ENCODE peak calls at places on chromosomes 1 and 21, in five cellular contexts. One of them, this sample, is unnamed.

GRCh38 chr1:230498704-230499103 is 72.6 kb upstream of the PGBD5 start:
- DNase-seq in K562: no peak
- DNase-seq in fibroblast of lung: no peak
- DNase-seq in mesothelial cell of epicardium: no peak
- DNase-seq in LNCaP clone FGC: peak
- DNase-seq in this sample: no peak

GRCh38 chr1:38991638-38992449 is 768 bp downstream of the AKIRIN1 start:
- DNase-seq in LNCaP clone FGC: no peak
- DNase-seq in K562: no peak
- DNase-seq in mesothelial cell of epicardium: peak
- DNase-seq in fibroblast of lung: peak
- DNase-seq in this sample: peak

GRCh38 chr21:36549470-36549869 is 69.5 kb upstream of the CLDN14 start:
- DNase-seq in mesothelial cell of epicardium: no peak
- DNase-seq in LNCaP clone FGC: no peak
- DNase-seq in K562: no peak
- DNase-seq in fibroblast of lung: no peak
- DNase-seq in this sample: no peak

GRCh38 chr1:47569681-47570470 is 132.0 kb downstream of the FOXD2 start:
- DNase-seq in K562: no peak
- DNase-seq in LNCaP clone FGC: peak
- DNase-seq in fibroblast of lung: peak
- DNase-seq in mesothelial cell of epicardium: no peak
- DNase-seq in this sample: peak

GRCh38 chr1:12528021-12528852 is 89.8 kb downstream of the DHRS3 start:
- DNase-seq in LNCaP clone FGC: peak
- DNase-seq in K562: peak
- DNase-seq in fibroblast of lung: peak
- DNase-seq in mesothelial cell of epicardium: no peak
- DNase-seq in this sample: peak

GRCh38 chr1:242212401-242212800 is 213.5 kb upstream of the MAP1LC3C start:
- DNase-seq in fibroblast of lung: no peak
- DNase-seq in mesothelial cell of epicardium: no peak
- DNase-seq in K562: no peak
- DNase-seq in LNCaP clone FGC: no peak
- DNase-seq in this sample: no peak

GRCh38 chr1:161676958-161677689 is 14.2 kb downstream of the FCGR2B start:
- DNase-seq in fibroblast of lung: no peak
- DNase-seq in K562: no peak
- DNase-seq in mesothelial cell of epicardium: no peak
- DNase-seq in LNCaP clone FGC: no peak
- DNase-seq in this sample: no peak

GRCh38 chr1:88001460-88001859 is 672.8 kb downstream of the LMO4 start:
- DNase-seq in K562: no peak
- DNase-seq in mesothelial cell of epicardium: no peak
- DNase-seq in fibroblast of lung: peak
- DNase-seq in LNCaP clone FGC: no peak
- DNase-seq in this sample: peak

GRCh38 chr1:158095737-158096335 is 84.9 kb upstream of the CD1D start:
- DNase-seq in K562: peak
- DNase-seq in mesothelial cell of epicardium: no peak
- DNase-seq in fibroblast of lung: no peak
- DNase-seq in LNCaP clone FGC: no peak
- DNase-seq in this sample: no peak

GRCh38 chr1:207309775-207310273 is 11.7 kb upstream of the CD55 start:
- DNase-seq in K562: no peak
- DNase-seq in LNCaP clone FGC: no peak
- DNase-seq in fibroblast of lung: peak
- DNase-seq in mesothelial cell of epicardium: no peak
- DNase-seq in this sample: peak

GRCh38 chr1:37391181-37391949 is 83.0 kb upstream of the ZC3H12A start:
- DNase-seq in K562: no peak
- DNase-seq in mesothelial cell of epicardium: no peak
- DNase-seq in fibroblast of lung: no peak
- DNase-seq in LNCaP clone FGC: no peak
- DNase-seq in this sample: no peak

GRCh38 chr1:184050631-184051030 is 899 bp upstream of the TSEN15 start:
- DNase-seq in LNCaP clone FGC: no peak
- DNase-seq in K562: no peak
- DNase-seq in mesothelial cell of epicardium: no peak
- DNase-seq in fibroblast of lung: no peak
- DNase-seq in this sample: peak

GRCh38 chr1:28199328-28200233 is 23.1 kb upstream of the PTAFR start:
- DNase-seq in LNCaP clone FGC: no peak
- DNase-seq in mesothelial cell of epicardium: no peak
- DNase-seq in K562: no peak
- DNase-seq in fibroblast of lung: no peak
- DNase-seq in this sample: no peak

GRCh38 chr1:12477936-12478611 is 139.9 kb downstream of the DHRS3 start:
- DNase-seq in mesothelial cell of epicardium: peak
- DNase-seq in LNCaP clone FGC: peak
- DNase-seq in fibroblast of lung: peak
- DNase-seq in K562: peak
- DNase-seq in this sample: peak

GRCh38 chr1:147598631-147599361 is 57.5 kb downstream of the BCL9 start:
- DNase-seq in mesothelial cell of epicardium: peak
- DNase-seq in fibroblast of lung: peak
- DNase-seq in K562: peak
- DNase-seq in LNCaP clone FGC: no peak
- DNase-seq in this sample: no peak

GRCh38 chr1:205519541-205520131 is 15.2 kb downstream of the CDK18 start:
- DNase-seq in mesothelial cell of epicardium: no peak
- DNase-seq in fibroblast of lung: no peak
- DNase-seq in K562: no peak
- DNase-seq in LNCaP clone FGC: no peak
- DNase-seq in this sample: no peak

GRCh38 chr1:113058861-113059441 is 14.0 kb upstream of the LRIG2 start:
- DNase-seq in K562: no peak
- DNase-seq in LNCaP clone FGC: no peak
- DNase-seq in mesothelial cell of epicardium: no peak
- DNase-seq in fibroblast of lung: no peak
- DNase-seq in this sample: no peak

GRCh38 chr1:53073899-53074311 is 11.9 kb downstream of the PODN start:
- DNase-seq in K562: no peak
- DNase-seq in mesothelial cell of epicardium: no peak
- DNase-seq in fibroblast of lung: no peak
- DNase-seq in LNCaP clone FGC: no peak
- DNase-seq in this sample: no peak

GRCh38 chr1:14511281-14511680 is 87.2 kb upstream of the KAZN start:
- DNase-seq in K562: no peak
- DNase-seq in fibroblast of lung: no peak
- DNase-seq in LNCaP clone FGC: no peak
- DNase-seq in mesothelial cell of epicardium: no peak
- DNase-seq in this sample: no peak

GRCh38 chr1:218869276-218869675 is 304.4 kb upstream of the LYPLAL1 start:
- DNase-seq in fibroblast of lung: peak
- DNase-seq in mesothelial cell of epicardium: no peak
- DNase-seq in K562: no peak
- DNase-seq in LNCaP clone FGC: no peak
- DNase-seq in this sample: no peak

DNA sequence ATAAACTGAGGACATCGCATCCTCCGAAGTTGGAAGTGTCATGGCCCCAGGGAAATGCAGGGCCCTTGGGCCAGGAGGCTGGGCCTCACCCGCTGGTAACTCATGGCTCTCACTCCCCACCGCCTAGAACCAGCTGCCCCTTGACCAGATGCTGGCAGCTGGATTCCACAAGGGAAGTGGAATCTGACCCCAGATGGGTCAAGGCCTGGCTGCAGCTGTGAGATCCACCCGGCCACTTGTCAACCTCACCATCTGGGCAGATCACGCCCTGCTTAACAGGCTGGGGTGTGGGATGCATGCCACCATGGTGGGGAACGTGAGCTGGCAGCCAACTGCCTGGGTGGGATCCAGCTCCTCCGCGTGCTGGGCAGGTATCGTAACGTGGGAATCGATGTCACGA is 25.5 kb downstream of the KCNAB2 start:
- DNase-seq in fibroblast of lung: no peak
- DNase-seq in mesothelial cell of epicardium: no peak
- DNase-seq in K562: no peak
- DNase-seq in LNCaP clone FGC: no peak
- DNase-seq in this sample: no peak
- TF ChIP-seq CTCF in fibroblast of lung: no peak
- TF ChIP-seq CTCF in mesothelial cell of epicardium: no peak
- TF ChIP-seq CTCF in K562: no peak
- TF ChIP-seq CTCF in LNCaP clone FGC: no peak
- TF ChIP-seq CTCF in this sample: no peak

GRCh38 chr21:26943916-26944315 is 23.0 kb downstream of the ADAMTS5 start:
- DNase-seq in LNCaP clone FGC: no peak
- DNase-seq in K562: no peak
- DNase-seq in fibroblast of lung: no peak
- DNase-seq in mesothelial cell of epicardium: no peak
- DNase-seq in this sample: no peak

GRCh38 chr21:26941436-26941835 is 25.5 kb downstream of the ADAMTS5 start:
- DNase-seq in K562: no peak
- DNase-seq in LNCaP clone FGC: no peak
- DNase-seq in fibroblast of lung: peak
- DNase-seq in mesothelial cell of epicardium: no peak
- DNase-seq in this sample: peak

GRCh38 chr21:26934383-26934782 is 32.5 kb downstream of the ADAMTS5 start:
- DNase-seq in mesothelial cell of epicardium: no peak
- DNase-seq in K562: no peak
- DNase-seq in fibroblast of lung: no peak
- DNase-seq in LNCaP clone FGC: no peak
- DNase-seq in this sample: no peak

DNA sequence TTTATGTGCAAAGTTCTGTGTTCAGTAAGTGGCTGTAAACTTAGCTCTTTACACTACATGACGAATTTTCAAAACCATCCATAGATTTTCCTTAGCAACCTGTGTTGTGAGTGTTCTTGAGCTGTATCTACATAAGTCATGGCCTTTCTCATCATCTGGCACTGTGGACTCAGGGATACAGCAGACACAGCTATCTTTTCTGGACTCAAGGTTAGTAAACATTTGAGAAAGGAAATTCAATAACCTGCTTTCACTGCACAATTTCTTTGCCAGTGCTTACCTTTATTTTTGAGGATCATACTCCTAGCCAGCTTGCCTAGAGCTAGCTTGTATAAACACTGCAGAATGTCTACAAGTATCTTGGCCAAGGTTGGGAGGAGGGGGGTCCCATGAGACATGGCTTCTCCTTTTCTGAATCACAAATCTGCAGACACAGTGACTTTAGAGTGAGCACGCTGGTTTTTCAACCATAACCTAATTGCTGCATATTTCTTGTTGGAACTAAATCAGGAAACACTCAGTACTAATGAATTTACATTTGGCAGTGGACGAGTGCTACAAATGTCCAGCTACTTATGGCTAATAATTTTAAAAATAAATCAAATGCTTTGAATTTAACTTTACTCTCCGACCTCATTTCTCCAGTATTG is 27.2 kb downstream of the ADAMTS5 start:
- DNase-seq in LNCaP clone FGC: peak
- DNase-seq in fibroblast of lung: peak
- DNase-seq in mesothelial cell of epicardium: no peak
- DNase-seq in K562: no peak
- DNase-seq in this sample: peak
- TF ChIP-seq CTCF in LNCaP clone FGC: no peak
- TF ChIP-seq CTCF in fibroblast of lung: no peak
- TF ChIP-seq CTCF in mesothelial cell of epicardium: no peak
- TF ChIP-seq CTCF in K562: no peak
- TF ChIP-seq CTCF in this sample: no peak

GRCh38 chr1:214281902-214282695 is 1.1 kb downstream of the SMYD2 start:
- DNase-seq in LNCaP clone FGC: no peak
- DNase-seq in fibroblast of lung: peak
- DNase-seq in mesothelial cell of epicardium: no peak
- DNase-seq in K562: peak
- DNase-seq in this sample: peak
- TF ChIP-seq CTCF in LNCaP clone FGC: no peak
- TF ChIP-seq CTCF in fibroblast of lung: no peak
- TF ChIP-seq CTCF in mesothelial cell of epicardium: no peak
- TF ChIP-seq CTCF in K562: no peak
- TF ChIP-seq CTCF in this sample: no peak

GRCh38 chr1:111738133-111738435 is 1.1 kb downstream of the INKA2 start:
- DNase-seq in fibroblast of lung: no peak
- DNase-seq in K562: no peak
- DNase-seq in LNCaP clone FGC: no peak
- DNase-seq in mesothelial cell of epicardium: no peak
- DNase-seq in this sample: no peak

GRCh38 chr1:111737216-111738132 is 1.7 kb downstream of the INKA2 start:
- DNase-seq in K562: no peak
- DNase-seq in mesothelial cell of epicardium: no peak
- DNase-seq in fibroblast of lung: no peak
- DNase-seq in LNCaP clone FGC: no peak
- DNase-seq in this sample: no peak

GRCh38 chr1:111738436-111739221 is 566 bp downstream of the INKA2 start:
- DNase-seq in K562: peak
- DNase-seq in mesothelial cell of epicardium: no peak
- DNase-seq in LNCaP clone FGC: peak
- DNase-seq in fibroblast of lung: peak
- DNase-seq in this sample: peak

GRCh38 chr1:111739222-111739983 is at the start of gene INKA2:
- DNase-seq in fibroblast of lung: peak
- DNase-seq in LNCaP clone FGC: peak
- DNase-seq in K562: peak
- DNase-seq in mesothelial cell of epicardium: peak
- DNase-seq in this sample: peak

DNA sequence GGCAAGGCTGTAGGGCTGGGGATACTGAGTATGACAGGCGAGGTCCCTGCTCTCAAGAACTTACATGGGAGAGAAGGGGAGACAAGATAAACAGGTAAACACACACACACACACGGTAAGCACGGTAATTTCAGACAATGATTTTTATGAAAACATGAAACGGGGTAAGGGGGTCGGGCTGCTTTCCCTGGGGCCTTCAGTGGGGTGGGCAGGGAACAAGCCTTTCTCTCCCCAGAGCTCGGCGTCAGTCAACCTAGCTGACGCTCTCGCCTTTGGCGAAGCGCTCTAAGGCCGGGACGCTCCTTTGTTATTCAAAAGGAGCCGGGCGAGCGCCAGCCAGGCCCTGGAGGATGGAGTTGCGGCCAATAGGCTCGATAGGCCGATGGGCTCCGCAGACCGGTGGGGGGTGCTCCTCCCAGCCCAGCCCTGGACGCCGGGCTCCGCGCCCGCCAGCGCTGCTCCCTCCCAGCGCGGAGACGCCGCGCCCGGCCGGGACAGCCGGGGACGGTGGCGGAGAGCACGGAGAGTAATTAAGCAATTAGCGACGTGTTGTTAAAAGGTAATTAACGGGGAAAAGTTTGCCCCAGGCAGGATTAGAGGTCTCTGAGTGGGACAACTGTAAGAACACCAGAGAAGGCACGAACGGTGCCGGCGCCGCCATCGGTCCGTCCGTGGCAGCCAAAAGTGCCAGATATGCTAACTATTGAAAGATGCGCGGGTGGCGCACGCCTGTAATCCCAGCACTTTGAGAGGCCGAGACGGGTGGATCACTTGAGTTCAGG is 980 bp upstream of the INKA2 start:
- DNase-seq in fibroblast of lung: peak
- DNase-seq in mesothelial cell of epicardium: no peak
- DNase-seq in LNCaP clone FGC: no peak
- DNase-seq in K562: peak
- DNase-seq in this sample: peak
- TF ChIP-seq CTCF in fibroblast of lung: no peak
- TF ChIP-seq CTCF in mesothelial cell of epicardium: no peak
- TF ChIP-seq CTCF in LNCaP clone FGC: no peak
- TF ChIP-seq CTCF in K562: no peak
- TF ChIP-seq CTCF in this sample: no peak

This sample was measured in foreskin fibroblast.